ENCODE peak calls at places on chromosome 18, in four cellular contexts. One of them, this sample, is unnamed.

GRCh38 chr18:49723648-49724180 is 89.6 kb downstream of the ACAA2 start:
- DNase-seq in Ammon's horn: no peak
- DNase-seq in posterior cingulate gyrus: no peak
- DNase-seq in AG08396: no peak
- DNase-seq in this sample: no peak

GRCh38 chr18:13809521-13810252 is 14.3 kb upstream of the MC5R start:
- DNase-seq in Ammon's horn: no peak
- DNase-seq in posterior cingulate gyrus: no peak
- DNase-seq in AG08396: no peak
- DNase-seq in this sample: no peak

GRCh38 chr18:31101148-31102019 is 837 bp downstream of the DSC2 start:
- DNase-seq in Ammon's horn: peak
- DNase-seq in posterior cingulate gyrus: peak
- DNase-seq in AG08396: peak
- DNase-seq in this sample: no peak

GRCh38 chr18:68498185-68498584 is 216.7 kb downstream of the TMX3 start:
- DNase-seq in Ammon's horn: no peak
- DNase-seq in posterior cingulate gyrus: no peak
- DNase-seq in AG08396: no peak
- DNase-seq in this sample: no peak

GRCh38 chr18:11741505-11742145 is 52.6 kb downstream of the GNAL start:
- DNase-seq in Ammon's horn: no peak
- DNase-seq in posterior cingulate gyrus: no peak
- DNase-seq in AG08396: no peak
- DNase-seq in this sample: peak

GRCh38 chr18:2958819-2959298 is 54.1 kb downstream of the LPIN2 start:
- DNase-seq in Ammon's horn: no peak
- DNase-seq in posterior cingulate gyrus: no peak
- DNase-seq in AG08396: peak
- DNase-seq in this sample: no peak

GRCh38 chr18:78153362-78153761 is 826.3 kb upstream of the SALL3 start:
- DNase-seq in Ammon's horn: no peak
- DNase-seq in posterior cingulate gyrus: no peak
- DNase-seq in AG08396: no peak
- DNase-seq in this sample: no peak

GRCh38 chr18:57150828-57151227 is 3.9 kb downstream of the BOD1L2 start:
- DNase-seq in Ammon's horn: no peak
- DNase-seq in posterior cingulate gyrus: no peak
- DNase-seq in AG08396: no peak
- DNase-seq in this sample: peak

GRCh38 chr18:62485684-62486083 is 37.1 kb upstream of the ZCCHC2 start:
- DNase-seq in Ammon's horn: peak
- DNase-seq in posterior cingulate gyrus: peak
- DNase-seq in AG08396: peak
- DNase-seq in this sample: no peak

GRCh38 chr18:26051845-26052244 is 38.6 kb downstream of the SS18 start:
- DNase-seq in Ammon's horn: no peak
- DNase-seq in posterior cingulate gyrus: no peak
- DNase-seq in AG08396: no peak
- DNase-seq in this sample: peak